ENCODE peak calls at places on chromosomes 1 and 21, in eight cellular contexts. M is IMR-90, B is H9, X is colonic mucosa, Z is PC-3, W is fibroblast of lung, L is MM.1S, P is astrocyte. J is an unnamed sample.

GRCh38 chr1:207069858-207070506 is 16.9 kb downstream of the PFKFB2 start:
- DNase-seq in B (no peak), P (no peak), L (no peak), M (no peak), X (peak; percentile 18), W (no peak), Z (no peak), J (no peak)

GRCh38 chr1:224931605-224932004 is 2.1 kb downstream of the DNAH14 start:
- DNase-seq in P (no peak), L (no peak), W (no peak), M (no peak), X (no peak), B (no peak), Z (no peak), J (no peak)

GRCh38 chr21:32494946-32495703 is 82.6 kb downstream of the EVA1C start:
- DNase-seq in X (no peak), B (no peak), L (no peak), Z (peak; percentile 89), W (peak; percentile 89), M (peak; percentile 79), P (peak; percentile 90), J (peak; percentile 75)

GRCh38 chr1:150574260-150575071 is 4.9 kb downstream of the MCL1 start:
- DNase-seq in L (no peak), P (no peak), B (no peak), W (no peak), X (no peak), Z (no peak), M (no peak), J (peak; percentile 40)

GRCh38 chr21:44527983-44528633 is 11.9 kb downstream of the KRTAP10-1 start:
- DNase-seq in P (no peak), X (no peak), W (no peak), B (no peak), Z (no peak), M (no peak), L (no peak), J (no peak)

GRCh38 chr1:156608981-156609380 is 7.7 kb upstream of the GPATCH4 start:
- DNase-seq in M (no peak), L (peak; percentile 85), W (no peak), B (no peak), Z (peak; percentile 74), X (peak; percentile 41), P (no peak), J (peak; percentile 24)

GRCh38 chr1:5951846-5952410 is 40.3 kb downstream of the NPHP4 start:
- DNase-seq in M (no peak), B (peak; percentile 16), X (no peak), W (no peak), P (no peak), Z (no peak), L (no peak), J (no peak)

GRCh38 chr1:37890378-37891014 is 31.1 kb upstream of the MTF1 start:
- DNase-seq in M (peak; percentile 43), Z (peak; percentile 72), L (no peak), W (peak; percentile 28), X (peak; percentile 20), P (peak; percentile 16), B (no peak), J (peak; percentile 49)

GRCh38 chr1:211812584-211812983 is 18.0 kb downstream of the LPGAT1 start:
- DNase-seq in X (no peak), Z (no peak), L (no peak), W (no peak), M (no peak), P (no peak), B (no peak), J (no peak)

GRCh38 chr1:231404318-231404717 is 17.8 kb downstream of the EGLN1 start:
- DNase-seq in W (no peak), X (no peak), Z (no peak), P (no peak), M (no peak), L (no peak), B (no peak), J (no peak)

GRCh38 chr1:231395996-231396385 is 26.1 kb downstream of the EGLN1 start:
- DNase-seq in P (no peak), X (no peak), M (no peak), L (no peak), Z (no peak), B (no peak), W (no peak), J (no peak)

GRCh38 chr1:231396643-231397042 is 25.4 kb downstream of the EGLN1 start:
- DNase-seq in B (no peak), P (no peak), Z (peak; percentile 59), X (no peak), L (no peak), W (no peak), M (no peak), J (no peak)

GRCh38 chr1:231397882-231398671 is 24.0 kb downstream of the EGLN1 start:
- DNase-seq in M (no peak), P (no peak), B (no peak), Z (no peak), L (no peak), W (no peak), X (no peak), J (no peak)

DNA sequence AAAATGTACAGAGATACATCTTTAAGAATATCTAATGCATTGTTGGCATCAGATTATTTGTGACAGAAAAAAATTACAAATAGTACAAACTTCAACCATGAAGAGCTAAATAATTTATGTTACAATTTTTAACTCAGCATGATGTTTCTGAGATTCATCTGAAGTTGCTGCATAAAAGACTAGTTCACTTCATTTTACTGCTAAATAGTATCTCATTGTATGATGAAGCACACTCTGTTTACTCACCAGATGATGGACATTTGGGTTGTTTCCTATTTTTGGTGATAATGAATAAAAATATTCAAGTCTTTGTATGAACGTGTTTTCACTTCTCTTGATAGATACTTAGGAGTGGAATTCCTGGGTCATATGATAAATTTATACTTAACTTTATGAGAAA is 20.6 kb downstream of the EGLN1 start:
- DNase-seq in Z (no peak), X (no peak), M (no peak), B (no peak), W (no peak), P (no peak), L (no peak), J (no peak)
- H3K4me1 ChIP-seq in Z (peaks cover 10% of the 10 kb centered on the region), X (no peaks in the 10 kb centered on the region), M (peaks cover 2% of the 10 kb centered on the region), B (no peaks in the 10 kb centered on the region), W (no peaks in the 10 kb centered on the region), P (peaks cover 4% of the 10 kb centered on the region), L (no peaks in the 10 kb centered on the region), J (peaks cover 6% of the 10 kb centered on the region)

DNA sequence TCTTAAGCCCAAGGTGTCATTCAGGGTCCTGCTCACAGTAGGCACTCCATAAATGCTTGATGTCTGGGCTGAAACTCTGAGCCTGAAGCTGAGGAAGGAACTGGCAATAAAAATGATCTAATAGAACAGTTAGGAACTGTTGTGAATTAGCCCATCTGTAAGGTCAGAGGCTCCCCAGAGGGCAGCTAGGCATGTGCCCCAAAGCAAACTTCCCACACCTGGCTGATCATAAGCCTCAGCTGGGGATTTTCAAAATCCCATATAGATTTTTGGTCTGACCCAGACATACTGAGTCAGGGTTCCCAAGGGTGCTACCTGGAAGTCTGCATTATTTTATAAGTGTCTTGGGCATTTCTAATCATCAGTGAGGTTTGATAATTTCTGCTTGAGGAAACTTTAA is 309.4 kb upstream of the PROX1 start:
- DNase-seq in B (no peak), X (no peak), W (no peak), L (no peak), M (no peak), P (no peak), Z (no peak), J (no peak)
- H3K9ac ChIP-seq in B (no peak overlapping the region), X (no peak overlapping the region), W (no peak overlapping the region), L (no peak overlapping the region), M (no peak overlapping the region), P (no peak overlapping the region), Z (no peak overlapping the region), J (no peak overlapping the region)

GRCh38 chr1:13483946-13484345 is 29.9 kb downstream of the LRRC38 start:
- DNase-seq in P (no peak), M (no peak), B (no peak), Z (no peak), L (no peak), W (no peak), X (no peak), J (no peak)
- H3K4me1 ChIP-seq in P (no peaks in the 10 kb centered on the region), M (no peaks in the 10 kb centered on the region), B (no peaks in the 10 kb centered on the region), Z (no peaks in the 10 kb centered on the region), L (no peaks in the 10 kb centered on the region), W (no peaks in the 10 kb centered on the region), X (no peaks in the 10 kb centered on the region), J (no peaks in the 10 kb centered on the region)

GRCh38 chr1:169933999-169934725 is 40.5 kb upstream of the SCYL3 start:
- DNase-seq in Z (peak; percentile 72), P (peak; percentile 55), L (no peak), M (no peak), W (peak; percentile 67), B (no peak), X (peak; percentile 75), J (peak; percentile 65)
- H3K9ac ChIP-seq in Z (no peak overlapping the region), P (no peak overlapping the region), L (no peak overlapping the region), M (no peak overlapping the region), W (no peak overlapping the region), B (no peak overlapping the region), X (no peak overlapping the region), J (no peak overlapping the region)

GRCh38 chr1:40399984-40400704 is 26.6 kb downstream of the SMAP2 start:
- DNase-seq in M (no peak), B (no peak), P (no peak), Z (no peak), W (no peak), L (no peak), X (no peak), J (no peak)
- H3K4me1 ChIP-seq in M (no peaks in the 10 kb centered on the region), B (no peaks in the 10 kb centered on the region), P (no peaks in the 10 kb centered on the region), Z (peaks cover 6% of the 10 kb centered on the region), W (peaks cover 2% of the 10 kb centered on the region), L (peaks cover 21% of the 10 kb centered on the region), X (no peaks in the 10 kb centered on the region), J (peaks cover 22% of the 10 kb centered on the region)